ENCODE peak calls at places on chromosomes 4 and X, in four cellular contexts. K is sigmoid colon, G is MM.1S, W is upper lobe of right lung. L is an unnamed sample.
A peak's percentile ranks its signal among the peaks of the same experiment; 100 is the strongest.

GRCh38 chrX:45322820-45323219 is 122.1 kb upstream of the DIPK2B start:
- DNase-seq in K (no peak), G (no peak), W (no peak), L (no peak)

GRCh38 chrX:11367609-11368430 is 74.6 kb downstream of the AMELX start:
- DNase-seq in K (no peak), G (no peak), W (no peak), L (no peak)

GRCh38 chr4:119204898-119205297 is 7.6 kb upstream of the USP53 start:
- DNase-seq in K (no peak), G (no peak), W (no peak), L (no peak)

GRCh38 chr4:9996319-9997110 is 24.8 kb downstream of the SLC2A9 start:
- DNase-seq in K (peak; percentile 14), G (no peak), W (no peak), L (no peak)

GRCh38 chr4:130722370-130722769 is 1626.4 kb downstream of the C4orf33 start:
- DNase-seq in K (no peak), G (no peak), W (no peak), L (no peak)

GRCh38 chrX:104351173-104351769 is 96.5 kb upstream of the ESX1 start:
- DNase-seq in K (no peak), G (no peak), W (no peak), L (no peak)

GRCh38 chr4:1644906-1645657 is 39.0 kb downstream of the FAM53A start:
- DNase-seq in K (peak; percentile 95), G (no peak), W (peak; percentile 68), L (no peak)

GRCh38 chrX:136577562-136577961 is 45.5 kb downstream of the VGLL1 start:
- DNase-seq in K (peak; percentile 77), G (peak; percentile 75), W (peak; percentile 65), L (peak; percentile 38)

GRCh38 chr4:141388483-141388882 is 167.8 kb downstream of the ZNF330 start:
- DNase-seq in K (no peak), G (no peak), W (no peak), L (no peak)

GRCh38 chrX:102976290-102976689 is 39.2 kb downstream of the RAB40AL start:
- DNase-seq in K (no peak), G (no peak), W (no peak), L (no peak)

GRCh38 chrX:13489451-13489850 is 80.0 kb upstream of the EGFL6 start:
- DNase-seq in K (peak; percentile 89), G (no peak), W (peak; percentile 61), L (peak; percentile 62)

GRCh38 chr4:5526070-5526831 is 182.1 kb downstream of the EVC2 start:
- DNase-seq in K (no peak), G (no peak), W (no peak), L (no peak)

GRCh38 chr4:160372390-160372789 is 1269.5 kb downstream of the RAPGEF2 start:
- DNase-seq in K (no peak), G (no peak), W (no peak), L (no peak)

GRCh38 chr4:127916512-127916911 is 35.8 kb downstream of the PLK4 start:
- DNase-seq in K (no peak), G (no peak), W (no peak), L (no peak)

GRCh38 chr4:72896515-72896914 is 173.0 kb downstream of the COX18 start:
- DNase-seq in K (no peak), G (no peak), W (no peak), L (no peak)

GRCh38 chr4:22668702-22669101 is 24.0 kb upstream of the GBA3 start:
- DNase-seq in K (no peak), G (no peak), W (no peak), L (no peak)

GRCh38 chrX:14032383-14032782 is 2.7 kb upstream of the GEMIN8 start:
- DNase-seq in K (no peak), G (peak; percentile 33), W (no peak), L (no peak)

GRCh38 chr4:79682161-79682560 is 274.1 kb upstream of the GK2 start:
- DNase-seq in K (no peak), G (no peak), W (no peak), L (no peak)

GRCh38 chrX:12197030-12197429 is 58.8 kb downstream of the FRMPD4 start:
- DNase-seq in K (no peak), G (no peak), W (no peak), L (no peak)

GRCh38 chr4:95084584-95084983 is 326.8 kb downstream of the BMPR1B start:
- DNase-seq in K (no peak), G (no peak), W (no peak), L (no peak)

GRCh38 chrX:1421433-1422134 is 29.7 kb upstream of the SLC25A6 start:
- DNase-seq in K (peak; percentile 52), G (no peak), W (peak; percentile 28), L (peak; percentile 21)

GRCh38 chr4:185741795-185742194 is 70.2 kb downstream of the SORBS2 start:
- DNase-seq in K (no peak), G (no peak), W (no peak), L (no peak)
- H3K27ac ChIP-seq in K (peak overlapping the region; percentile 81), G (no peak overlapping the region), W (no peak overlapping the region), L (no peak overlapping the region)

GRCh38 chr4:150789864-150790263 is 207.9 kb downstream of the MAB21L2 start:
- DNase-seq in K (no peak), G (no peak), W (no peak), L (no peak)
- TF ChIP-seq CTCF in K (no peak), G (no peak), W (no peak), L (no peak)

DNA sequence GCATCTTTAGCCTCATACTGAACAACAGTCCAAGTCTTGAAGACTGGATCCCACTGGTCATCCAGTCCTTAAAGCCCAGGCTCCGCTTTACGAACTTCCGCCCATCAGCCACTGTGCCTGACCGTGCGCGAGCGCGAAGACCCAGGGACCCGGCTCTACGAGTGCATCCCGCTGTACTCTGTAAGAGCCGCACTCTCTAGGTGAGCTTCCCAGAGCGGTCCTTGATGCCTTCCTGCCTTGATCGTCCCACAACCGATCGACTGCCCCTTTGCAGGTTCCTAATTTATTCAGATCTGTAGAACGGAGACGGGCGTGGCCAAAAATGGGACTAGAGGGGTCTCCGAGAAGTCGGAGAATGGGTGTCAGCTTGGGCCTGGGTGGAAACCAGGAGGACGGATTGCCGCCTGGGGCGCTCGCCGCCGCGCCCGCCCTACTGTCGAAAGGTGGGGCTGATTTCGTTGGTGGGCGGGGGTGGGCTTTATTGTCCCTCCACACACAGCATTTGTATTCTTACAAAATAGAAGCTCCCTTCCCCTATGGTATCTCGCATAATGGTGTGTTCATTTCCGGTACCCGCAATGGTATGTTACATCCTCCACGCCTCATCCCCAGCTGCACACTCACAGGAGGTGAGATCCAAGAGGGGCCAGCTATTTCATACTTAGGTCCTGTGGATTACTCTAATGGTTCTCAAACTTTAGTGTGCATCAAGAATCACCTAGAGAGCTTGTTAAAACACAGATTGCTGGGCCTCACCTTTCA is 42.3 kb upstream of the FAM156A start:
- DNase-seq in K (no peak), G (no peak), W (no peak), L (no peak)
- H3K4me3 ChIP-seq in K (no peak overlapping the region), G (no peak overlapping the region), W (no peak overlapping the region), L (no peak overlapping the region)

GRCh38 chr4:25743971-25744370 is 88.3 kb downstream of the SLC34A2 start:
- DNase-seq in K (no peak), G (no peak), W (no peak), L (no peak)
- H3K27ac ChIP-seq in K (no peak overlapping the region), G (no peak overlapping the region), W (no peak overlapping the region), L (no peak overlapping the region)

GRCh38 chr4:159169414-159169813 is 66.5 kb downstream of the RAPGEF2 start:
- DNase-seq in K (no peak), G (no peak), W (no peak), L (no peak)
- TF ChIP-seq CTCF in K (no peak), G (no peak), W (no peak), L (no peak)

DNA sequence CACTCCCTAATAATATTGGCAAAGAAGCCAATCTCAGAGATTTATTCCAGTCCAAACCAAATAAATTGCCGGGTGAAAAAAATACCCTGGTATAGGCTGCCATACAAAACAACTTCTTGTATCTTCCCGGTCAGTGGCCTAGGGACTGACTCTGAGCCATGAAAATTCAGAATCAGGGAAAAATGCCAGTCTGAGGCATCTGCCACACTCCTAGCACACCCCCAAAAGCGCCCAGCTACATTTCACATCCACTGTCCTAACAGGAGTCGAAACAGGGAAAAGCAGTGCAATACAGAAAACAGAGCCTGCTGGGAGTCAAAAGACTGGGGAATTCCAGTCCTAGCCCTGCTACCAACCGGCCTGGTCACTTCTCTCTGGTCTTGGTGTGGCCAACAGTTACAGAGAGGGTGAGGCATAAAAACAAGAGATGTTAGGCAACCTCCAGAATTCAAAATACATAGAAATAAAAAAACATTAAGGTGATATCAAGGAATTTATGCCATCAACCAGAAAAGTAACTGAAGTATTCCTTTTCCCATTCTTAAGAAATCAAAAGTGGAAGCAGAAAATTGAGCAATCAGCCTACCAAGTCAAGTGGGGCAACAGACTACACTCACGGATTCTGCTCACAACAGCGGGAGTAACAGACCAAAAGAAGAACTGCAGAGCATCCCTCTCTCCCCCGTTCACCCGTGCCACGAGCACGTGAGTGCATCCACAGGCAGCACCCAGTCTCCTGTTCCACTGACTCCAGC is 29.5 kb downstream of the AFAP1 start:
- DNase-seq in K (peak; percentile 83), G (no peak), W (no peak), L (no peak)
- H3K4me3 ChIP-seq in K (peak overlapping the region; percentile 15), G (no peak overlapping the region), W (peak overlapping the region; percentile 12), L (peak overlapping the region; percentile 13)

GRCh38 chr4:102560115-102560514 is 59.0 kb downstream of the NFKB1 start:
- DNase-seq in K (no peak), G (no peak), W (no peak), L (no peak)
- H3K27ac ChIP-seq in K (no peak overlapping the region), G (no peak overlapping the region), W (no peak overlapping the region), L (peak overlapping the region; percentile 38)

GRCh38 chr4:6917445-6918241 is 8.0 kb downstream of the TBC1D14 start:
- DNase-seq in K (peak; percentile 87), G (no peak), W (peak; percentile 91), L (peak; percentile 93)
- TF ChIP-seq CTCF in K (peak; percentile 52), G (peak; percentile 17), W (peak; percentile 56), L (peak; percentile 67)

GRCh38 chr4:183272384-183272783 is 47.7 kb downstream of the CLDN22 start:
- DNase-seq in K (no peak), G (no peak), W (no peak), L (no peak)

DNA sequence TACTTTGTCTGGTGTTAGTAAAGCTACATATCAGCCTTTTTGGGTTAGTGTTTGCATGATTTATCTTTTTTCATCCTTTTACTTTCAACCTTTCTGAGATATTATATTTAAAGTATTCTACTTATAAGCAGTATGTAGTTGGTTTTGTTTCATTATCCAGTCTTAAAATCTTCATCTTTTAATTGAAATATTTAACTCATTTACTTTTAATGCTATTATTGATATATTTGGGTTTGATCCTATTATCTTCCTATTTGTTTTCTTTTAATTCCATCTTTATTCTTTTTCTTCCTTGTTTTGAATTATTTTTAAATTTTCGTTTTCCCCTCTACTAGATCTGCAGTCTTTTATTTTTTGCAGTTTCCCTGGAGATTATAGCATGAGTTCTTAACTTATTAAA is 44.0 kb downstream of the CLDN22 start:
- DNase-seq in K (no peak), G (no peak), W (no peak), L (no peak)
- H3K4me3 ChIP-seq in K (no peak overlapping the region), G (no peak overlapping the region), W (no peak overlapping the region), L (no peak overlapping the region)

L was measured in lower lobe of right lung.